ENCODE peak calls at places on chromosomes 1 and 21, in eight cellular contexts. One of them, this sample, is unnamed.

GRCh38 chr1:247487057-247487456 is 29.2 kb upstream of the OR2B11 start:
- DNase-seq in GM12864: no peak
- DNase-seq in Calu3: peak
- DNase-seq in brain microvascular endothelial cell: peak
- DNase-seq in fibroblast of pulmonary artery: peak
- DNase-seq in endothelial cell of umbilical vein: peak
- DNase-seq in GM20000: peak
- DNase-seq in endothelial cell: peak
- DNase-seq in this sample: no peak

GRCh38 chr1:195799016-195799415 is 809.2 kb downstream of the KCNT2 start:
- DNase-seq in endothelial cell of umbilical vein: no peak
- DNase-seq in fibroblast of pulmonary artery: no peak
- DNase-seq in GM20000: no peak
- DNase-seq in GM12864: no peak
- DNase-seq in Calu3: no peak
- DNase-seq in brain microvascular endothelial cell: no peak
- DNase-seq in endothelial cell: no peak
- DNase-seq in this sample: no peak

GRCh38 chr1:110118636-110119396 is 6.6 kb downstream of the UBL4B start:
- DNase-seq in endothelial cell: no peak
- DNase-seq in GM12864: no peak
- DNase-seq in GM20000: no peak
- DNase-seq in fibroblast of pulmonary artery: no peak
- DNase-seq in brain microvascular endothelial cell: no peak
- DNase-seq in Calu3: peak
- DNase-seq in endothelial cell of umbilical vein: no peak
- DNase-seq in this sample: no peak

GRCh38 chr21:15659768-15660423 is 69.9 kb upstream of the USP25 start:
- DNase-seq in endothelial cell: no peak
- DNase-seq in GM20000: no peak
- DNase-seq in brain microvascular endothelial cell: no peak
- DNase-seq in endothelial cell of umbilical vein: no peak
- DNase-seq in GM12864: no peak
- DNase-seq in Calu3: no peak
- DNase-seq in fibroblast of pulmonary artery: no peak
- DNase-seq in this sample: peak

GRCh38 chr1:108747128-108747827 is 804 bp downstream of the STXBP3 start:
- DNase-seq in GM12864: peak
- DNase-seq in fibroblast of pulmonary artery: peak
- DNase-seq in GM20000: peak
- DNase-seq in endothelial cell: peak
- DNase-seq in Calu3: peak
- DNase-seq in endothelial cell of umbilical vein: peak
- DNase-seq in brain microvascular endothelial cell: peak
- DNase-seq in this sample: peak

GRCh38 chr1:179046808-179047636 is 21.3 kb downstream of the FAM20B start:
- DNase-seq in GM20000: no peak
- DNase-seq in brain microvascular endothelial cell: no peak
- DNase-seq in endothelial cell of umbilical vein: no peak
- DNase-seq in endothelial cell: no peak
- DNase-seq in GM12864: no peak
- DNase-seq in Calu3: no peak
- DNase-seq in fibroblast of pulmonary artery: no peak
- DNase-seq in this sample: no peak

GRCh38 chr21:34969431-34970036 is 79.6 kb downstream of the RUNX1 start:
- DNase-seq in endothelial cell of umbilical vein: no peak
- DNase-seq in fibroblast of pulmonary artery: peak
- DNase-seq in GM12864: no peak
- DNase-seq in brain microvascular endothelial cell: no peak
- DNase-seq in Calu3: no peak
- DNase-seq in endothelial cell: no peak
- DNase-seq in GM20000: no peak
- DNase-seq in this sample: no peak

GRCh38 chr1:47725732-47726495 is 271.3 kb downstream of the TRABD2B start:
- DNase-seq in endothelial cell of umbilical vein: peak
- DNase-seq in fibroblast of pulmonary artery: peak
- DNase-seq in GM12864: no peak
- DNase-seq in endothelial cell: peak
- DNase-seq in Calu3: peak
- DNase-seq in GM20000: peak
- DNase-seq in brain microvascular endothelial cell: peak
- DNase-seq in this sample: no peak

GRCh38 chr1:202229376-202229775 is 35.8 kb downstream of the LGR6 start:
- DNase-seq in GM12864: no peak
- DNase-seq in endothelial cell: no peak
- DNase-seq in endothelial cell of umbilical vein: no peak
- DNase-seq in Calu3: no peak
- DNase-seq in GM20000: no peak
- DNase-seq in brain microvascular endothelial cell: no peak
- DNase-seq in fibroblast of pulmonary artery: no peak
- DNase-seq in this sample: no peak

GRCh38 chr1:89794406-89794805 is 26.4 kb upstream of the LRRC8D start:
- DNase-seq in endothelial cell: peak
- DNase-seq in fibroblast of pulmonary artery: peak
- DNase-seq in Calu3: no peak
- DNase-seq in GM12864: no peak
- DNase-seq in brain microvascular endothelial cell: peak
- DNase-seq in endothelial cell of umbilical vein: no peak
- DNase-seq in GM20000: no peak
- DNase-seq in this sample: no peak

GRCh38 chr1:233635765-233636502 is 22.0 kb downstream of the KCNK1 start:
- DNase-seq in GM20000: no peak
- DNase-seq in endothelial cell: no peak
- DNase-seq in fibroblast of pulmonary artery: peak
- DNase-seq in GM12864: no peak
- DNase-seq in Calu3: peak
- DNase-seq in brain microvascular endothelial cell: peak
- DNase-seq in endothelial cell of umbilical vein: no peak
- DNase-seq in this sample: peak

GRCh38 chr1:198937231-198938031 is 298.6 kb downstream of the PTPRC start:
- DNase-seq in Calu3: peak
- DNase-seq in fibroblast of pulmonary artery: peak
- DNase-seq in GM12864: peak
- DNase-seq in GM20000: peak
- DNase-seq in brain microvascular endothelial cell: peak
- DNase-seq in endothelial cell: peak
- DNase-seq in endothelial cell of umbilical vein: peak
- DNase-seq in this sample: peak

GRCh38 chr1:1049318-1050165 is 24.6 kb downstream of the RNF223 start:
- DNase-seq in endothelial cell of umbilical vein: no peak
- DNase-seq in endothelial cell: no peak
- DNase-seq in Calu3: no peak
- DNase-seq in fibroblast of pulmonary artery: no peak
- DNase-seq in GM20000: no peak
- DNase-seq in GM12864: no peak
- DNase-seq in brain microvascular endothelial cell: no peak
- DNase-seq in this sample: no peak

GRCh38 chr21:39637197-39637970 is 24.6 kb downstream of the B3GALT5 start:
- DNase-seq in GM12864: no peak
- DNase-seq in GM20000: no peak
- DNase-seq in fibroblast of pulmonary artery: no peak
- DNase-seq in Calu3: no peak
- DNase-seq in endothelial cell of umbilical vein: no peak
- DNase-seq in brain microvascular endothelial cell: no peak
- DNase-seq in endothelial cell: no peak
- DNase-seq in this sample: no peak

GRCh38 chr21:31798842-31799691 is 67.1 kb upstream of the SCAF4 start:
- DNase-seq in GM12864: no peak
- DNase-seq in Calu3: no peak
- DNase-seq in GM20000: no peak
- DNase-seq in endothelial cell: no peak
- DNase-seq in fibroblast of pulmonary artery: no peak
- DNase-seq in brain microvascular endothelial cell: peak
- DNase-seq in endothelial cell of umbilical vein: no peak
- DNase-seq in this sample: no peak

GRCh38 chr21:35873441-35873840 is 186.9 kb downstream of the SETD4 start:
- DNase-seq in brain microvascular endothelial cell: no peak
- DNase-seq in Calu3: no peak
- DNase-seq in endothelial cell: no peak
- DNase-seq in GM20000: no peak
- DNase-seq in endothelial cell of umbilical vein: no peak
- DNase-seq in fibroblast of pulmonary artery: no peak
- DNase-seq in GM12864: no peak
- DNase-seq in this sample: no peak

GRCh38 chr1:9652379-9653194 is 1.1 kb downstream of the PIK3CD start:
- DNase-seq in endothelial cell of umbilical vein: no peak
- DNase-seq in Calu3: no peak
- DNase-seq in fibroblast of pulmonary artery: peak
- DNase-seq in brain microvascular endothelial cell: peak
- DNase-seq in GM12864: no peak
- DNase-seq in GM20000: peak
- DNase-seq in endothelial cell: peak
- DNase-seq in this sample: no peak

GRCh38 chr1:192702212-192702993 is 66.5 kb downstream of the RGS13 start:
- DNase-seq in GM20000: no peak
- DNase-seq in fibroblast of pulmonary artery: peak
- DNase-seq in endothelial cell: no peak
- DNase-seq in GM12864: no peak
- DNase-seq in Calu3: peak
- DNase-seq in brain microvascular endothelial cell: peak
- DNase-seq in endothelial cell of umbilical vein: peak
- DNase-seq in this sample: peak

GRCh38 chr1:22712502-22713271 is 2.0 kb downstream of the EPHB2 start:
- DNase-seq in Calu3: no peak
- DNase-seq in GM12864: no peak
- DNase-seq in endothelial cell: no peak
- DNase-seq in endothelial cell of umbilical vein: peak
- DNase-seq in brain microvascular endothelial cell: no peak
- DNase-seq in GM20000: peak
- DNase-seq in fibroblast of pulmonary artery: peak
- DNase-seq in this sample: no peak

GRCh38 chr21:29443398-29444010 is 144.8 kb downstream of the BACH1 start:
- DNase-seq in brain microvascular endothelial cell: no peak
- DNase-seq in endothelial cell: no peak
- DNase-seq in GM20000: no peak
- DNase-seq in Calu3: no peak
- DNase-seq in GM12864: no peak
- DNase-seq in endothelial cell of umbilical vein: no peak
- DNase-seq in fibroblast of pulmonary artery: peak
- DNase-seq in this sample: peak

GRCh38 chr21:27189870-27190269 is 223.0 kb upstream of the ADAMTS5 start:
- DNase-seq in brain microvascular endothelial cell: no peak
- DNase-seq in endothelial cell: no peak
- DNase-seq in GM12864: no peak
- DNase-seq in fibroblast of pulmonary artery: no peak
- DNase-seq in GM20000: no peak
- DNase-seq in Calu3: no peak
- DNase-seq in endothelial cell of umbilical vein: no peak
- DNase-seq in this sample: no peak

GRCh38 chr1:36589006-36589405 is 106.3 kb upstream of the CSF3R start:
- DNase-seq in GM12864: no peak
- DNase-seq in brain microvascular endothelial cell: no peak
- DNase-seq in GM20000: no peak
- DNase-seq in endothelial cell of umbilical vein: no peak
- DNase-seq in Calu3: no peak
- DNase-seq in endothelial cell: no peak
- DNase-seq in fibroblast of pulmonary artery: no peak
- DNase-seq in this sample: no peak

GRCh38 chr1:7369866-7370265 is 401.2 kb upstream of the VAMP3 start:
- DNase-seq in endothelial cell: no peak
- DNase-seq in fibroblast of pulmonary artery: no peak
- DNase-seq in GM20000: no peak
- DNase-seq in endothelial cell of umbilical vein: no peak
- DNase-seq in GM12864: no peak
- DNase-seq in brain microvascular endothelial cell: no peak
- DNase-seq in Calu3: no peak
- DNase-seq in this sample: no peak

GRCh38 chr1:41493117-41493536 is 8.6 kb upstream of the EDN2 start:
- DNase-seq in GM12864: no peak
- DNase-seq in Calu3: peak
- DNase-seq in endothelial cell: no peak
- DNase-seq in brain microvascular endothelial cell: peak
- DNase-seq in GM20000: no peak
- DNase-seq in fibroblast of pulmonary artery: peak
- DNase-seq in endothelial cell of umbilical vein: peak
- DNase-seq in this sample: no peak

GRCh38 chr21:29082416-29082815 is 9.0 kb upstream of the CCT8 start:
- DNase-seq in GM20000: no peak
- DNase-seq in brain microvascular endothelial cell: no peak
- DNase-seq in Calu3: no peak
- DNase-seq in fibroblast of pulmonary artery: no peak
- DNase-seq in GM12864: no peak
- DNase-seq in endothelial cell: no peak
- DNase-seq in endothelial cell of umbilical vein: no peak
- DNase-seq in this sample: no peak

GRCh38 chr1:208461680-208462079 is 217.5 kb upstream of the PLXNA2 start:
- DNase-seq in fibroblast of pulmonary artery: no peak
- DNase-seq in GM12864: no peak
- DNase-seq in Calu3: no peak
- DNase-seq in GM20000: peak
- DNase-seq in brain microvascular endothelial cell: no peak
- DNase-seq in endothelial cell of umbilical vein: no peak
- DNase-seq in endothelial cell: no peak
- DNase-seq in this sample: no peak
- TF ChIP-seq CTCF in fibroblast of pulmonary artery: peak
- TF ChIP-seq CTCF in GM12864: peak
- TF ChIP-seq CTCF in Calu3: peak
- TF ChIP-seq CTCF in GM20000: peak
- TF ChIP-seq CTCF in brain microvascular endothelial cell: no peak
- TF ChIP-seq CTCF in endothelial cell of umbilical vein: peak
- TF ChIP-seq CTCF in endothelial cell: peak
- TF ChIP-seq CTCF in this sample: peak

GRCh38 chr1:197437891-197438853 is 170.1 kb downstream of the CRB1 start:
- DNase-seq in Calu3: no peak
- DNase-seq in GM20000: no peak
- DNase-seq in fibroblast of pulmonary artery: peak
- DNase-seq in endothelial cell of umbilical vein: no peak
- DNase-seq in brain microvascular endothelial cell: no peak
- DNase-seq in endothelial cell: no peak
- DNase-seq in GM12864: no peak
- DNase-seq in this sample: no peak
- TF ChIP-seq CTCF in Calu3: no peak
- TF ChIP-seq CTCF in GM20000: no peak
- TF ChIP-seq CTCF in fibroblast of pulmonary artery: no peak
- TF ChIP-seq CTCF in endothelial cell of umbilical vein: no peak
- TF ChIP-seq CTCF in brain microvascular endothelial cell: no peak
- TF ChIP-seq CTCF in endothelial cell: no peak
- TF ChIP-seq CTCF in GM12864: no peak
- TF ChIP-seq CTCF in this sample: no peak

GRCh38 chr1:153353226-153353947 is 4.3 kb upstream of the S100A9 start:
- DNase-seq in GM20000: peak
- DNase-seq in GM12864: no peak
- DNase-seq in Calu3: peak
- DNase-seq in endothelial cell: peak
- DNase-seq in endothelial cell of umbilical vein: no peak
- DNase-seq in fibroblast of pulmonary artery: peak
- DNase-seq in brain microvascular endothelial cell: no peak
- DNase-seq in this sample: no peak
- TF ChIP-seq CTCF in GM20000: peak
- TF ChIP-seq CTCF in GM12864: peak
- TF ChIP-seq CTCF in Calu3: peak
- TF ChIP-seq CTCF in endothelial cell: no peak
- TF ChIP-seq CTCF in endothelial cell of umbilical vein: peak
- TF ChIP-seq CTCF in fibroblast of pulmonary artery: peak
- TF ChIP-seq CTCF in brain microvascular endothelial cell: peak
- TF ChIP-seq CTCF in this sample: peak

DNA sequence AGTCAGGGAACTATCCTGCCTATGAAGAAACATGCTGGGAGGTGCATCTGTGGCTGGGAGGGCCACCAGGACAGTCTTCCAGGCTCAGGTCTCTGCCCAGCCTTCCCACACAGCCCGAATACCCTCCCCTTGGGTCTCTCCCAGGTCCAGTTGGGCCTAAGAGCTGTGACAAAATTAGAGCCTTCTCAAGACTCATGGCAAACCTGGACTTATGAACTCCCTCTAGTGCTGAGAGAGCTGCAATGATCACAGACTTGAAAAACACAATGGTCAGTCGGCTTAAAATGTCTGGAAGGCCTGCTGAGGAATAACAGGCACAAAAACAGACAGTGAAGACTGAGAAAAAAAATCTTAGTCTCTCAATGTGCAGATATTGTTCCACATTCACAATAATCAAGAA is 325.1 kb downstream of the BRINP2 start:
- DNase-seq in Calu3: no peak
- DNase-seq in GM12864: no peak
- DNase-seq in endothelial cell of umbilical vein: no peak
- DNase-seq in brain microvascular endothelial cell: no peak
- DNase-seq in endothelial cell: no peak
- DNase-seq in fibroblast of pulmonary artery: no peak
- DNase-seq in GM20000: no peak
- DNase-seq in this sample: no peak
- TF ChIP-seq CTCF in Calu3: no peak
- TF ChIP-seq CTCF in GM12864: no peak
- TF ChIP-seq CTCF in endothelial cell of umbilical vein: no peak
- TF ChIP-seq CTCF in brain microvascular endothelial cell: peak
- TF ChIP-seq CTCF in endothelial cell: no peak
- TF ChIP-seq CTCF in fibroblast of pulmonary artery: no peak
- TF ChIP-seq CTCF in GM20000: no peak
- TF ChIP-seq CTCF in this sample: no peak

This sample was measured in BJ.